ENCODE peak calls at places on chromosomes 1 and 21, in five cellular contexts. R is NCI-H1436 treated with DMSO at 0.1 percent for 48 hours; D is NCI-H1417; E is stimulated activated CD4-positive, alpha-beta T cell treated with anti-CD3 and anti-CD28 coated beads, Interleukin-2, amount 100 ng/mL, for 48 hours; N is cerebellar cortex. P is an unnamed sample.

GRCh38 chr1:241706257-241706656 is 54.2 kb downstream of the WDR64 start:
- DNase-seq in R (no peak), D (no peak), E (no peak), N (no peak), P (no peak)

GRCh38 chr1:154353460-154353904 is 28.2 kb downstream of the ATP8B2 start:
- DNase-seq in R (no peak), D (no peak), E (peak), N (peak), P (no peak)

GRCh38 chr1:154759196-154759595 is 110.9 kb downstream of the KCNN3 start:
- DNase-seq in R (no peak), D (no peak), E (peak), N (no peak), P (no peak)

GRCh38 chr1:160722726-160723125 is 11.1 kb upstream of the CD48 start:
- DNase-seq in R (no peak), D (no peak), E (no peak), N (no peak), P (no peak)

GRCh38 chr21:29164330-29164942 is 34.0 kb downstream of the MAP3K7CL start:
- DNase-seq in R (no peak), D (no peak), E (no peak), N (peak), P (no peak)

GRCh38 chr21:44989538-44989888 is 49.7 kb downstream of the SLX9 start:
- DNase-seq in R (no peak), D (no peak), E (no peak), N (no peak), P (no peak)

GRCh38 chr1:89865498-89866385 is 44.9 kb downstream of the LRRC8D start:
- DNase-seq in R (no peak), D (no peak), E (no peak), N (no peak), P (no peak)

GRCh38 chr1:234477373-234478151 is 1.4 kb downstream of the TARBP1 start:
- DNase-seq in R (no peak), D (no peak), E (no peak), N (no peak), P (no peak)

GRCh38 chr1:211066781-211067384 is 67.1 kb downstream of the KCNH1 start:
- DNase-seq in R (no peak), D (no peak), E (no peak), N (peak), P (no peak)

GRCh38 chr1:29470788-29471119 is 234.4 kb downstream of the PTPRU start:
- DNase-seq in R (no peak), D (no peak), E (no peak), N (no peak), P (no peak)

GRCh38 chr1:5917591-5918274 is 74.5 kb downstream of the NPHP4 start:
- DNase-seq in R (no peak), D (no peak), E (no peak), N (no peak), P (no peak)

GRCh38 chr1:172928412-172928811 is 122.3 kb downstream of the TNFSF18 start:
- DNase-seq in R (no peak), D (no peak), E (no peak), N (no peak), P (no peak)

GRCh38 chr1:56382890-56383289 is 196.5 kb downstream of the PLPP3 start:
- DNase-seq in R (no peak), D (no peak), E (no peak), N (no peak), P (no peak)

GRCh38 chr21:46110499-46111192 is 12.7 kb downstream of the COL6A2 start:
- DNase-seq in R (no peak), D (no peak), E (no peak), N (no peak), P (peak)

GRCh38 chr21:30408782-30409494 is 13.1 kb downstream of the KRTAP13-1 start:
- DNase-seq in R (peak), D (no peak), E (peak), N (no peak), P (no peak)

GRCh38 chr1:79441243-79441642 is 434.7 kb upstream of the ADGRL4 start:
- DNase-seq in R (no peak), D (no peak), E (no peak), N (no peak), P (no peak)

GRCh38 chr1:22778842-22779520 is 68.3 kb downstream of the EPHB2 start:
- DNase-seq in R (no peak), D (no peak), E (no peak), N (peak), P (peak)

GRCh38 chr1:62782197-62782886 is 1.6 kb upstream of the ATG4C start:
- DNase-seq in R (no peak), D (no peak), E (no peak), N (no peak), P (no peak)

GRCh38 chr1:174931214-174931613 is 68.5 kb upstream of the CACYBP start:
- DNase-seq in R (no peak), D (no peak), E (no peak), N (no peak), P (no peak)

GRCh38 chr1:30783244-30783915 is 25.8 kb upstream of the LAPTM5 start:
- DNase-seq in R (no peak), D (no peak), E (no peak), N (no peak), P (peak)

GRCh38 chr1:100455478-100456072 is 82.4 kb upstream of the GPR88 start:
- DNase-seq in R (no peak), D (no peak), E (no peak), N (peak), P (no peak)

GRCh38 chr21:38286739-38287426 is 30.1 kb downstream of the KCNJ15 start:
- DNase-seq in R (no peak), D (no peak), E (no peak), N (no peak), P (no peak)

GRCh38 chr1:66248746-66249145 is 285.2 kb upstream of the SGIP1 start:
- DNase-seq in R (no peak), D (no peak), E (no peak), N (no peak), P (no peak)

GRCh38 chr1:15833069-15833679 is 14.3 kb upstream of the SPEN start:
- DNase-seq in R (peak), D (peak), E (peak), N (peak), P (peak)

GRCh38 chr1:179184403-179184802 is 45.1 kb downstream of the ABL2 start:
- DNase-seq in R (no peak), D (no peak), E (no peak), N (no peak), P (no peak)

GRCh38 chr1:84669831-84670230 is 20.4 kb downstream of the SSX2IP start:
- DNase-seq in R (no peak), D (no peak), E (no peak), N (no peak), P (no peak)

GRCh38 chr1:33634806-33635205 is 162.4 kb downstream of the ZSCAN20 start:
- DNase-seq in R (no peak), D (no peak), E (peak), N (peak), P (peak)

GRCh38 chr1:204837440-204838084 is 33.1 kb upstream of the NFASC start:
- DNase-seq in R (no peak), D (no peak), E (peak), N (peak), P (peak)

GRCh38 chr1:61226791-61227567 is 144.6 kb downstream of the NFIA start:
- DNase-seq in R (peak), D (no peak), E (no peak), N (peak), P (no peak)

GRCh38 chr1:183877321-183877720 is 72.4 kb downstream of the RGL1 start:
- DNase-seq in R (no peak), D (no peak), E (no peak), N (peak), P (peak)

GRCh38 chr1:203556047-203556851 is 62.3 kb downstream of the OPTC start:
- DNase-seq in R (no peak), D (no peak), E (no peak), N (no peak), P (peak)

GRCh38 chr1:15757575-15758401 is 807 bp upstream of the FBLIM1 start:
- DNase-seq in R (no peak), D (no peak), E (no peak), N (no peak), P (no peak)

GRCh38 chr21:39637971-39638628 is 25.4 kb downstream of the B3GALT5 start:
- DNase-seq in R (no peak), D (no peak), E (no peak), N (no peak), P (no peak)

GRCh38 chr21:33117268-33117888 is 47.4 kb downstream of the OLIG1 start:
- DNase-seq in R (no peak), D (no peak), E (no peak), N (peak), P (no peak)

GRCh38 chr1:211729238-211729637 is 53.8 kb upstream of the NEK2 start:
- DNase-seq in R (no peak), D (no peak), E (no peak), N (no peak), P (no peak)

GRCh38 chr1:187157552-187157951 is 328.8 kb downstream of the PLA2G4A start:
- DNase-seq in R (no peak), D (no peak), E (no peak), N (no peak), P (no peak)

P was measured in left ventricle myocardium inferior.